ENCODE peak calls at places on chromosomes 2 and 18, in ten cellular contexts. One of them, this sample, is unnamed.

GRCh38 chr2:62287895-62288589 is 92.1 kb downstream of the B3GNT2 start:
- DNase-seq in HuH-7: no peak
- DNase-seq in HTR-8/SVneo: peak
- DNase-seq in T1000: peak
- DNase-seq in cardiac fibroblast: peak
- DNase-seq in fibroblast of lung: peak
- DNase-seq in AG10803: peak
- DNase-seq in left cardiac atrium: peak
- DNase-seq in NAMALWA: peak
- DNase-seq in NCI-H1105 treated with DMSO at 0.1 percent for 48 hours: peak
- DNase-seq in this sample: peak

GRCh38 chr2:392921-393270 is 105.0 kb upstream of the ALKAL2 start:
- DNase-seq in HTR-8/SVneo: no peak
- DNase-seq in NCI-H1105 treated with DMSO at 0.1 percent for 48 hours: no peak
- DNase-seq in T1000: no peak
- DNase-seq in HuH-7: no peak
- DNase-seq in fibroblast of lung: no peak
- DNase-seq in AG10803: no peak
- DNase-seq in left cardiac atrium: no peak
- DNase-seq in cardiac fibroblast: no peak
- DNase-seq in NAMALWA: no peak
- DNase-seq in this sample: no peak

GRCh38 chr2:225911019-225911418 is 511.5 kb downstream of the NYAP2 start:
- DNase-seq in AG10803: no peak
- DNase-seq in NAMALWA: no peak
- DNase-seq in T1000: no peak
- DNase-seq in fibroblast of lung: no peak
- DNase-seq in NCI-H1105 treated with DMSO at 0.1 percent for 48 hours: no peak
- DNase-seq in HTR-8/SVneo: no peak
- DNase-seq in cardiac fibroblast: no peak
- DNase-seq in HuH-7: no peak
- DNase-seq in left cardiac atrium: no peak
- DNase-seq in this sample: no peak

GRCh38 chr2:111148925-111149324 is 28.2 kb downstream of the BCL2L11 start:
- DNase-seq in fibroblast of lung: no peak
- DNase-seq in left cardiac atrium: no peak
- DNase-seq in AG10803: no peak
- DNase-seq in T1000: no peak
- DNase-seq in cardiac fibroblast: no peak
- DNase-seq in NCI-H1105 treated with DMSO at 0.1 percent for 48 hours: no peak
- DNase-seq in NAMALWA: no peak
- DNase-seq in HTR-8/SVneo: no peak
- DNase-seq in HuH-7: no peak
- DNase-seq in this sample: peak

GRCh38 chr2:30252723-30253688 is 21.7 kb downstream of the LBH start:
- DNase-seq in left cardiac atrium: peak
- DNase-seq in AG10803: peak
- DNase-seq in fibroblast of lung: peak
- DNase-seq in cardiac fibroblast: peak
- DNase-seq in HuH-7: no peak
- DNase-seq in T1000: peak
- DNase-seq in NAMALWA: no peak
- DNase-seq in NCI-H1105 treated with DMSO at 0.1 percent for 48 hours: no peak
- DNase-seq in HTR-8/SVneo: peak
- DNase-seq in this sample: peak

GRCh38 chr2:15059870-15060617 is 427.5 kb downstream of the LRATD1 start:
- DNase-seq in cardiac fibroblast: no peak
- DNase-seq in T1000: no peak
- DNase-seq in NCI-H1105 treated with DMSO at 0.1 percent for 48 hours: no peak
- DNase-seq in left cardiac atrium: no peak
- DNase-seq in NAMALWA: no peak
- DNase-seq in AG10803: no peak
- DNase-seq in HTR-8/SVneo: no peak
- DNase-seq in HuH-7: no peak
- DNase-seq in fibroblast of lung: no peak
- DNase-seq in this sample: no peak

GRCh38 chr2:105744091-105744908 is 412 bp upstream of the NCK2 start:
- DNase-seq in fibroblast of lung: peak
- DNase-seq in NAMALWA: peak
- DNase-seq in HTR-8/SVneo: peak
- DNase-seq in cardiac fibroblast: peak
- DNase-seq in T1000: no peak
- DNase-seq in AG10803: peak
- DNase-seq in HuH-7: peak
- DNase-seq in left cardiac atrium: peak
- DNase-seq in NCI-H1105 treated with DMSO at 0.1 percent for 48 hours: peak
- DNase-seq in this sample: peak

GRCh38 chr2:19195681-19196080 is 162.7 kb downstream of the OSR1 start:
- DNase-seq in NAMALWA: no peak
- DNase-seq in HTR-8/SVneo: no peak
- DNase-seq in T1000: no peak
- DNase-seq in cardiac fibroblast: peak
- DNase-seq in HuH-7: no peak
- DNase-seq in fibroblast of lung: no peak
- DNase-seq in left cardiac atrium: no peak
- DNase-seq in NCI-H1105 treated with DMSO at 0.1 percent for 48 hours: no peak
- DNase-seq in AG10803: no peak
- DNase-seq in this sample: no peak

GRCh38 chr18:13487237-13487636 is 239.1 kb downstream of the FAM210A start:
- DNase-seq in HuH-7: no peak
- DNase-seq in HTR-8/SVneo: no peak
- DNase-seq in fibroblast of lung: no peak
- DNase-seq in T1000: no peak
- DNase-seq in left cardiac atrium: no peak
- DNase-seq in NCI-H1105 treated with DMSO at 0.1 percent for 48 hours: no peak
- DNase-seq in AG10803: no peak
- DNase-seq in NAMALWA: no peak
- DNase-seq in cardiac fibroblast: no peak
- DNase-seq in this sample: no peak

GRCh38 chr2:240840435-240841060 is 20.5 kb upstream of the KIF1A start:
- DNase-seq in left cardiac atrium: peak
- DNase-seq in HuH-7: peak
- DNase-seq in AG10803: peak
- DNase-seq in T1000: no peak
- DNase-seq in HTR-8/SVneo: peak
- DNase-seq in fibroblast of lung: peak
- DNase-seq in cardiac fibroblast: peak
- DNase-seq in NCI-H1105 treated with DMSO at 0.1 percent for 48 hours: no peak
- DNase-seq in NAMALWA: peak
- DNase-seq in this sample: peak

GRCh38 chr2:192735467-192735866 is 540.7 kb upstream of the TMEFF2 start:
- DNase-seq in NAMALWA: no peak
- DNase-seq in NCI-H1105 treated with DMSO at 0.1 percent for 48 hours: no peak
- DNase-seq in HuH-7: no peak
- DNase-seq in AG10803: no peak
- DNase-seq in left cardiac atrium: no peak
- DNase-seq in T1000: no peak
- DNase-seq in HTR-8/SVneo: no peak
- DNase-seq in fibroblast of lung: no peak
- DNase-seq in cardiac fibroblast: no peak
- DNase-seq in this sample: no peak

GRCh38 chr2:43692428-43692994 is 16.3 kb upstream of the C1GALT1C1L start:
- DNase-seq in left cardiac atrium: no peak
- DNase-seq in AG10803: no peak
- DNase-seq in cardiac fibroblast: no peak
- DNase-seq in T1000: no peak
- DNase-seq in NCI-H1105 treated with DMSO at 0.1 percent for 48 hours: no peak
- DNase-seq in fibroblast of lung: no peak
- DNase-seq in NAMALWA: no peak
- DNase-seq in HuH-7: no peak
- DNase-seq in HTR-8/SVneo: no peak
- DNase-seq in this sample: no peak

GRCh38 chr2:27573452-27573851 is 9.4 kb upstream of the ZNF512 start:
- DNase-seq in NCI-H1105 treated with DMSO at 0.1 percent for 48 hours: no peak
- DNase-seq in AG10803: peak
- DNase-seq in NAMALWA: no peak
- DNase-seq in left cardiac atrium: no peak
- DNase-seq in fibroblast of lung: peak
- DNase-seq in T1000: no peak
- DNase-seq in HuH-7: no peak
- DNase-seq in HTR-8/SVneo: no peak
- DNase-seq in cardiac fibroblast: peak
- DNase-seq in this sample: peak

GRCh38 chr2:10520926-10521325 is 72.8 kb upstream of the ODC1 start:
- DNase-seq in left cardiac atrium: no peak
- DNase-seq in NAMALWA: no peak
- DNase-seq in HTR-8/SVneo: no peak
- DNase-seq in T1000: no peak
- DNase-seq in NCI-H1105 treated with DMSO at 0.1 percent for 48 hours: no peak
- DNase-seq in HuH-7: no peak
- DNase-seq in cardiac fibroblast: no peak
- DNase-seq in fibroblast of lung: no peak
- DNase-seq in AG10803: no peak
- DNase-seq in this sample: no peak

GRCh38 chr18:56992777-56993176 is 154.1 kb upstream of the BOD1L2 start:
- DNase-seq in HTR-8/SVneo: no peak
- DNase-seq in fibroblast of lung: peak
- DNase-seq in left cardiac atrium: no peak
- DNase-seq in T1000: no peak
- DNase-seq in AG10803: no peak
- DNase-seq in HuH-7: no peak
- DNase-seq in cardiac fibroblast: peak
- DNase-seq in NAMALWA: no peak
- DNase-seq in NCI-H1105 treated with DMSO at 0.1 percent for 48 hours: peak
- DNase-seq in this sample: no peak

GRCh38 chr18:70044626-70045025 is 97.0 kb upstream of the CD226 start:
- DNase-seq in HTR-8/SVneo: peak
- DNase-seq in HuH-7: no peak
- DNase-seq in AG10803: peak
- DNase-seq in T1000: peak
- DNase-seq in cardiac fibroblast: peak
- DNase-seq in NCI-H1105 treated with DMSO at 0.1 percent for 48 hours: no peak
- DNase-seq in left cardiac atrium: no peak
- DNase-seq in fibroblast of lung: peak
- DNase-seq in NAMALWA: no peak
- DNase-seq in this sample: peak

GRCh38 chr2:192886636-192887035 is 691.9 kb upstream of the TMEFF2 start:
- DNase-seq in HuH-7: no peak
- DNase-seq in AG10803: no peak
- DNase-seq in T1000: no peak
- DNase-seq in NCI-H1105 treated with DMSO at 0.1 percent for 48 hours: no peak
- DNase-seq in cardiac fibroblast: no peak
- DNase-seq in NAMALWA: no peak
- DNase-seq in left cardiac atrium: no peak
- DNase-seq in HTR-8/SVneo: no peak
- DNase-seq in fibroblast of lung: no peak
- DNase-seq in this sample: no peak

GRCh38 chr18:74623047-74623816 is 25.6 kb downstream of the ZNF407 start:
- DNase-seq in T1000: no peak
- DNase-seq in NCI-H1105 treated with DMSO at 0.1 percent for 48 hours: peak
- DNase-seq in left cardiac atrium: no peak
- DNase-seq in NAMALWA: peak
- DNase-seq in fibroblast of lung: peak
- DNase-seq in AG10803: peak
- DNase-seq in HTR-8/SVneo: no peak
- DNase-seq in cardiac fibroblast: peak
- DNase-seq in HuH-7: no peak
- DNase-seq in this sample: peak

GRCh38 chr2:16644204-16644925 is 21.3 kb downstream of the CYRIA start:
- DNase-seq in left cardiac atrium: no peak
- DNase-seq in HuH-7: no peak
- DNase-seq in NAMALWA: no peak
- DNase-seq in fibroblast of lung: no peak
- DNase-seq in cardiac fibroblast: peak
- DNase-seq in NCI-H1105 treated with DMSO at 0.1 percent for 48 hours: no peak
- DNase-seq in AG10803: no peak
- DNase-seq in HTR-8/SVneo: no peak
- DNase-seq in T1000: no peak
- DNase-seq in this sample: no peak

GRCh38 chr2:226600184-226600583 is 199.4 kb downstream of the IRS1 start:
- DNase-seq in left cardiac atrium: no peak
- DNase-seq in HTR-8/SVneo: no peak
- DNase-seq in cardiac fibroblast: peak
- DNase-seq in HuH-7: no peak
- DNase-seq in AG10803: peak
- DNase-seq in NCI-H1105 treated with DMSO at 0.1 percent for 48 hours: no peak
- DNase-seq in fibroblast of lung: no peak
- DNase-seq in T1000: no peak
- DNase-seq in NAMALWA: no peak
- DNase-seq in this sample: no peak

GRCh38 chr2:235727891-235728380 is 234.1 kb downstream of the AGAP1 start:
- DNase-seq in NCI-H1105 treated with DMSO at 0.1 percent for 48 hours: no peak
- DNase-seq in T1000: no peak
- DNase-seq in left cardiac atrium: no peak
- DNase-seq in AG10803: no peak
- DNase-seq in HuH-7: no peak
- DNase-seq in cardiac fibroblast: no peak
- DNase-seq in NAMALWA: no peak
- DNase-seq in fibroblast of lung: no peak
- DNase-seq in HTR-8/SVneo: no peak
- DNase-seq in this sample: no peak

GRCh38 chr2:232890536-232890895 is 20.5 kb downstream of the SNORC start:
- DNase-seq in NAMALWA: no peak
- DNase-seq in NCI-H1105 treated with DMSO at 0.1 percent for 48 hours: no peak
- DNase-seq in HTR-8/SVneo: no peak
- DNase-seq in AG10803: no peak
- DNase-seq in cardiac fibroblast: no peak
- DNase-seq in fibroblast of lung: no peak
- DNase-seq in left cardiac atrium: peak
- DNase-seq in HuH-7: no peak
- DNase-seq in T1000: no peak
- DNase-seq in this sample: no peak

GRCh38 chr2:213476641-213477040 is 192.4 kb downstream of the SPAG16 start:
- DNase-seq in HTR-8/SVneo: no peak
- DNase-seq in cardiac fibroblast: peak
- DNase-seq in fibroblast of lung: no peak
- DNase-seq in AG10803: peak
- DNase-seq in T1000: no peak
- DNase-seq in NCI-H1105 treated with DMSO at 0.1 percent for 48 hours: no peak
- DNase-seq in NAMALWA: no peak
- DNase-seq in left cardiac atrium: no peak
- DNase-seq in HuH-7: no peak
- DNase-seq in this sample: no peak

GRCh38 chr2:100822587-100823248 is 2.8 kb downstream of the NPAS2 start:
- DNase-seq in HuH-7: no peak
- DNase-seq in fibroblast of lung: peak
- DNase-seq in cardiac fibroblast: peak
- DNase-seq in AG10803: peak
- DNase-seq in T1000: no peak
- DNase-seq in NAMALWA: no peak
- DNase-seq in HTR-8/SVneo: no peak
- DNase-seq in left cardiac atrium: peak
- DNase-seq in NCI-H1105 treated with DMSO at 0.1 percent for 48 hours: no peak
- DNase-seq in this sample: no peak

GRCh38 chr18:22189431-22189830 is 20.0 kb downstream of the GATA6 start:
- DNase-seq in HTR-8/SVneo: no peak
- DNase-seq in AG10803: no peak
- DNase-seq in fibroblast of lung: peak
- DNase-seq in cardiac fibroblast: no peak
- DNase-seq in NAMALWA: no peak
- DNase-seq in T1000: no peak
- DNase-seq in HuH-7: no peak
- DNase-seq in left cardiac atrium: peak
- DNase-seq in NCI-H1105 treated with DMSO at 0.1 percent for 48 hours: no peak
- DNase-seq in this sample: peak

GRCh38 chr2:238613610-238614009 is 186.9 kb downstream of the ASB1 start:
- DNase-seq in cardiac fibroblast: no peak
- DNase-seq in T1000: no peak
- DNase-seq in HTR-8/SVneo: no peak
- DNase-seq in HuH-7: no peak
- DNase-seq in fibroblast of lung: no peak
- DNase-seq in left cardiac atrium: no peak
- DNase-seq in NCI-H1105 treated with DMSO at 0.1 percent for 48 hours: no peak
- DNase-seq in AG10803: no peak
- DNase-seq in NAMALWA: no peak
- DNase-seq in this sample: no peak

GRCh38 chr2:27878825-27879224 is 11.4 kb downstream of the RBKS start:
- DNase-seq in T1000: no peak
- DNase-seq in NCI-H1105 treated with DMSO at 0.1 percent for 48 hours: no peak
- DNase-seq in NAMALWA: no peak
- DNase-seq in fibroblast of lung: no peak
- DNase-seq in left cardiac atrium: no peak
- DNase-seq in HTR-8/SVneo: no peak
- DNase-seq in cardiac fibroblast: no peak
- DNase-seq in AG10803: no peak
- DNase-seq in HuH-7: no peak
- DNase-seq in this sample: no peak

GRCh38 chr2:3298201-3298600 is 79.4 kb downstream of the EIPR1 start:
- DNase-seq in NCI-H1105 treated with DMSO at 0.1 percent for 48 hours: no peak
- DNase-seq in fibroblast of lung: no peak
- DNase-seq in NAMALWA: no peak
- DNase-seq in T1000: no peak
- DNase-seq in HuH-7: no peak
- DNase-seq in left cardiac atrium: no peak
- DNase-seq in cardiac fibroblast: no peak
- DNase-seq in AG10803: no peak
- DNase-seq in HTR-8/SVneo: no peak
- DNase-seq in this sample: no peak

This sample was measured in cardiac muscle cell.